ENCODE peak calls at places on chromosomes 2 and 18, in four cellular contexts. Q is heart left ventricle, P is adrenal gland, U is A549. F is an unnamed sample.
A peak's percentile ranks its signal among the peaks of the same experiment; 100 is the strongest.

GRCh38 chr2:31079665-31080064 is 58.6 kb downstream of the GALNT14 start:
- DNase-seq in Q (no peak), P (no peak), U (no peak), F (no peak)

GRCh38 chr2:170276056-170276455 is 98.1 kb downstream of the MYO3B start:
- DNase-seq in P (no peak), Q (no peak), U (no peak), F (no peak)

GRCh38 chr2:138867341-138867740 is 87.2 kb upstream of the NXPH2 start:
- DNase-seq in U (no peak), P (no peak), Q (no peak), F (no peak)

GRCh38 chr2:234705108-234705507 is 208.2 kb upstream of the ARL4C start:
- DNase-seq in P (no peak), Q (no peak), U (no peak), F (no peak)

GRCh38 chr18:903703-904102 is 968 bp upstream of the ADCYAP1 start:
- DNase-seq in P (peak; percentile 46), U (no peak), Q (peak; percentile 47), F (peak; percentile 66)

GRCh38 chr2:192208848-192209247 is 14.1 kb upstream of the TMEFF2 start:
- DNase-seq in U (no peak), P (no peak), Q (no peak), F (no peak)

GRCh38 chr2:135965756-135966155 is 19.7 kb downstream of the DARS1 start:
- DNase-seq in P (no peak), Q (no peak), U (no peak), F (no peak)

GRCh38 chr2:110713508-110714362 is 18.6 kb upstream of the ACOXL start:
- DNase-seq in P (no peak), U (no peak), Q (no peak), F (no peak)

GRCh38 chr2:159557437-159558034 is 58.8 kb downstream of the BAZ2B start:
- DNase-seq in Q (no peak), U (no peak), P (no peak), F (no peak)

GRCh38 chr2:120522151-120522751 is 176.3 kb downstream of the INHBB start:
- DNase-seq in U (no peak), Q (no peak), P (no peak), F (no peak)

GRCh38 chr18:36247036-36247435 is 50.5 kb upstream of the FHOD3 start:
- DNase-seq in P (no peak), Q (no peak), U (no peak), F (no peak)

GRCh38 chr18:59660976-59661743 is 36.1 kb downstream of the CCBE1 start:
- DNase-seq in U (no peak), P (no peak), Q (no peak), F (no peak)

GRCh38 chr2:43266692-43267091 is 40.3 kb upstream of the ZFP36L2 start:
- DNase-seq in U (no peak), P (peak; percentile 46), Q (peak; percentile 56), F (peak; percentile 95)

GRCh38 chr2:82837588-82838304 is 1621.3 kb downstream of the SUCLG1 start:
- DNase-seq in Q (no peak), P (no peak), U (no peak), F (no peak)

GRCh38 chr2:222196159-222196558 is 102.6 kb downstream of the PAX3 start:
- DNase-seq in U (no peak), Q (no peak), P (no peak), F (no peak)

GRCh38 chr18:77087391-77088141 is 45.0 kb downstream of the MBP start:
- DNase-seq in P (no peak), Q (peak; percentile 69), U (no peak), F (peak; percentile 72)

GRCh38 chr2:185035906-185036305 is 437.6 kb downstream of the ZNF804A start:
- DNase-seq in Q (no peak), P (no peak), U (no peak), F (no peak)

GRCh38 chr2:42618972-42619371 is 50.5 kb downstream of the MTA3 start:
- DNase-seq in Q (no peak), U (no peak), P (no peak), F (no peak)

GRCh38 chr2:10123281-10123680 is 742 bp downstream of the RRM2 start:
- DNase-seq in Q (no peak), U (no peak), P (no peak), F (no peak)

GRCh38 chr2:120382541-120383144 is 36.7 kb downstream of the INHBB start:
- DNase-seq in Q (no peak), U (no peak), P (no peak), F (no peak)

GRCh38 chr2:150878347-150878746 is 383.3 kb downstream of the RBM43 start:
- DNase-seq in U (no peak), Q (no peak), P (peak; percentile 44), F (no peak)

GRCh38 chr2:158600155-158600802 is 143.5 kb downstream of the PKP4 start:
- DNase-seq in P (peak; percentile 70), U (peak; percentile 4), Q (peak; percentile 62), F (peak; percentile 24)

GRCh38 chr18:63161032-63161727 is 158.4 kb downstream of the BCL2 start:
- DNase-seq in U (no peak), P (no peak), Q (no peak), F (no peak)

GRCh38 chr2:18671363-18671762 is 82.0 kb upstream of the NT5C1B start:
- DNase-seq in Q (no peak), U (no peak), P (no peak), F (no peak)

GRCh38 chr18:31386683-31387082 is 10.1 kb downstream of the DSG4 start:
- DNase-seq in P (no peak), U (no peak), Q (no peak), F (peak; percentile 33)

GRCh38 chr18:73201940-73202339 is 334.2 kb upstream of the NETO1 start:
- DNase-seq in Q (no peak), P (no peak), U (no peak), F (no peak)

GRCh38 chr2:134539946-134540345 is 178.9 kb downstream of the TMEM163 start:
- DNase-seq in Q (no peak), U (no peak), P (no peak), F (no peak)

DNA sequence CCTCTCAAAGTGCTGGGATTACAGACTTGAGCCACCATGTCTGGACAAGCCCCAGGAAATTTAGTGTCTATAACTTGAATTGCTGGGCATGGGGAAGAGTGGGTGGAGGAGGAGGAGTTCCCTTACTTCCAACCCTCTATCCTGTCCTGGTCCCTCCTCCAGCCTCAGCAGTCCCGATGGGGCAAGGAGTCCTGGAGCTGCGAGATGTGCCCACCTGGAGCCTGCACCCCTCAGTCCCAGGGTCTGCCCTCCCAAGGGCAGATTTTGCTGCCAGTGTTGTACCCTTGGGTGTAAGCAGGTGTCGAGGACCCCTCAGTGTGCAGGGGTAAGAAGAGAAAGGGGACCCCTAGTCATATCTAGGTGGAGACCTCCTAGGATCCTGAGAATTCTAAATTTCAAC is 2.8 kb downstream of the VAMP8 start:
- DNase-seq in U (no peak), P (no peak), Q (no peak), F (no peak)
- H3K4me1 ChIP-seq in U (peaks cover 15% of the 10 kb centered on the region), P (peaks cover 28% of the 10 kb centered on the region), Q (peaks cover 36% of the 10 kb centered on the region), F (peaks cover 46% of the 10 kb centered on the region)

GRCh38 chr2:237687666-237688065 is 60.3 kb downstream of the LRRFIP1 start:
- DNase-seq in U (no peak), P (peak; percentile 59), Q (peak; percentile 85), F (peak; percentile 59)
- TF ChIP-seq POLR2A in U (no peak), P (no peak), Q (no peak), F (no peak)

GRCh38 chr2:85867121-85867520 is 21.7 kb downstream of the ST3GAL5 start:
- DNase-seq in U (no peak), P (no peak), Q (no peak), F (no peak)
- H3K4me1 ChIP-seq in U (no peaks in the 10 kb centered on the region), P (peaks cover 12% of the 10 kb centered on the region), Q (no peaks in the 10 kb centered on the region), F (peaks cover 6% of the 10 kb centered on the region)

DNA sequence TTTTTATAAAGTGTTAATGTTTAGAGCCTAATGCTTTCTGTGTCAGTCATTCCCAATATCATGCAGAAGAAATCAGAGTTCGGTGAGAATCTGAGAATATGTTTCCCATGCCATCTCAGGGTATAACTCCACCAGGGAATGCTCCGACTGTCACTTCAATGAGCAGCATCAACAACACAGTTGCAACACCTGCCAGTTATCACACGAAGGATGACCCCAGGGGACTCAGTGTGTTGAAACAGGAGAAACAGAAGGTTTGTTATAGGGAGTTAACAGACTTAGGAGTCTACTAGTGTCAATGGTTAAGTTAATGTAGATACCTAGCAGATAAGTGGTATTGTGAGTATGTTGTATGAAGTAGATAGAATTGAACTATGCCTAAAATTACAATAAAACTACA is 31.0 kb downstream of the VAPA start:
- DNase-seq in P (no peak), Q (no peak), U (no peak), F (no peak)
- TF ChIP-seq POLR2A in P (no peak), Q (no peak), U (no peak), F (no peak)

GRCh38 chr2:237404413-237404812 is 9.6 kb downstream of the COL6A3 start:
- DNase-seq in P (no peak), Q (no peak), U (no peak), F (no peak)
- H3K4me1 ChIP-seq in P (no peaks in the 10 kb centered on the region), Q (peaks cover 31% of the 10 kb centered on the region), U (no peaks in the 10 kb centered on the region), F (no peaks in the 10 kb centered on the region)

GRCh38 chr2:2740238-2740775 is 409.2 kb upstream of the MYT1L start:
- DNase-seq in U (no peak), Q (no peak), P (no peak), F (no peak)

GRCh38 chr2:2735041-2735440 is 404.0 kb upstream of the MYT1L start:
- DNase-seq in P (no peak), U (no peak), Q (no peak), F (no peak)

GRCh38 chr2:2734308-2734707 is 403.2 kb upstream of the MYT1L start:
- DNase-seq in Q (no peak), U (no peak), P (no peak), F (no peak)

GRCh38 chr2:2739231-2739795 is 408.2 kb upstream of the MYT1L start:
- DNase-seq in U (no peak), P (no peak), Q (no peak), F (no peak)

GRCh38 chr2:2738276-2738675 is 407.2 kb upstream of the MYT1L start:
- DNase-seq in P (no peak), Q (no peak), U (no peak), F (no peak)
- TF ChIP-seq POLR2A in P (no peak), Q (no peak), U (no peak), F (no peak)

GRCh38 chr2:105390454-105390853 is 8.4 kb downstream of the FHL2 start:
- DNase-seq in U (no peak), Q (no peak), P (no peak), F (no peak)

GRCh38 chr2:105391058-105391627 is 7.7 kb downstream of the FHL2 start:
- DNase-seq in Q (no peak), P (no peak), U (no peak), F (no peak)

GRCh38 chr2:105391763-105392662 is 6.8 kb downstream of the FHL2 start:
- DNase-seq in Q (no peak), U (no peak), P (no peak), F (no peak)

GRCh38 chr2:105387225-105387624 is 11.6 kb downstream of the FHL2 start:
- DNase-seq in Q (no peak), P (peak; percentile 43), U (no peak), F (no peak)

GRCh38 chr2:105388971-105389381 is 9.9 kb downstream of the FHL2 start:
- DNase-seq in P (peak; percentile 50), Q (no peak), U (no peak), F (no peak)
- H3K4me1 ChIP-seq in P (peaks cover 9% of the 10 kb centered on the region), Q (peaks cover 68% of the 10 kb centered on the region), U (peaks cover 51% of the 10 kb centered on the region), F (peaks cover 37% of the 10 kb centered on the region)